ENCODE peak calls at places on chromosome 19, in eight cellular contexts. V, Z, E, I, N, K, G and H are unnamed samples.

GRCh38 chr19:2015611-2015950 is at the start of gene BTBD2:
- DNase-seq in V (peak; percentile 87), Z (peak; percentile 24), E (peak; percentile 25), I (no peak), N (peak; percentile 80), K (peak; percentile 94), G (peak; percentile 34), H (no peak)

GRCh38 chr19:56595548-56595899 is 422 bp downstream of the ZNF71 start:
- DNase-seq in V (no peak), Z (no peak), E (no peak), I (no peak), N (no peak), K (no peak), G (no peak), H (no peak)

GRCh38 chr19:345320-345879 is 804 bp upstream of the MIER2 start:
- DNase-seq in V (peak; percentile 20), Z (no peak), E (no peak), I (no peak), N (no peak), K (no peak), G (no peak), H (no peak)

GRCh38 chr19:53103141-53103902 is at the start of gene ZNF160:
- DNase-seq in V (peak; percentile 96), Z (peak; percentile 95), E (peak; percentile 96), I (peak; percentile 80), N (peak; percentile 100), K (peak; percentile 95), G (peak; percentile 99), H (peak; percentile 99)

GRCh38 chr19:1478934-1479707 is at the start of gene C19orf25:
- DNase-seq in V (peak; percentile 94), Z (peak; percentile 86), E (peak; percentile 87), I (peak; percentile 85), N (peak; percentile 97), K (peak; percentile 92), G (peak; percentile 91), H (peak; percentile 97)

GRCh38 chr19:46015080-46015960 is 7.5 kb downstream of the PGLYRP1 start:
- DNase-seq in V (peak; percentile 7), Z (peak; percentile 51), E (peak; percentile 55), I (no peak), N (peak; percentile 65), K (peak; percentile 17), G (peak; percentile 39), H (peak; percentile 64)

GRCh38 chr19:40553885-40554857 is 22.5 kb upstream of the SHKBP1 start:
- DNase-seq in V (no peak), Z (no peak), E (no peak), I (no peak), N (no peak), K (no peak), G (no peak), H (no peak)

GRCh38 chr19:7738023-7738422 is 6.1 kb upstream of the CLEC4G start:
- DNase-seq in V (no peak), Z (no peak), E (no peak), I (no peak), N (no peak), K (no peak), G (peak; percentile 40), H (no peak)

GRCh38 chr19:36040495-36040894 is 7.8 kb upstream of the CLIP3 start:
- DNase-seq in V (no peak), Z (no peak), E (no peak), I (no peak), N (no peak), K (no peak), G (no peak), H (no peak)

GRCh38 chr19:5958074-5958850 is 19.7 kb downstream of the RANBP3 start:
- DNase-seq in V (no peak), Z (no peak), E (no peak), I (no peak), N (no peak), K (no peak), G (no peak), H (no peak)

GRCh38 chr19:14505488-14506239 is 9.7 kb upstream of the GIPC1 start:
- DNase-seq in V (peak; percentile 81), Z (peak; percentile 63), E (peak; percentile 59), I (peak; percentile 64), N (peak; percentile 64), K (peak; percentile 58), G (peak; percentile 52), H (peak; percentile 45)

GRCh38 chr19:34319785-34320184 is 45.2 kb upstream of the GPI start:
- DNase-seq in V (no peak), Z (no peak), E (no peak), I (no peak), N (no peak), K (peak; percentile 48), G (no peak), H (peak; percentile 45)

GRCh38 chr19:34963531-34964406 is at the start of gene ZNF792:
- DNase-seq in V (peak; percentile 53), Z (peak; percentile 30), E (peak; percentile 25), I (peak; percentile 56), N (peak; percentile 92), K (peak; percentile 30), G (peak; percentile 33), H (peak; percentile 70)

GRCh38 chr19:32219392-32219791 is 126.0 kb upstream of the ZNF507 start:
- DNase-seq in V (no peak), Z (no peak), E (no peak), I (no peak), N (no peak), K (no peak), G (no peak), H (no peak)

GRCh38 chr19:1261863-1262686 is 7.1 kb upstream of the CIRBP start:
- DNase-seq in V (no peak), Z (peak; percentile 37), E (no peak), I (peak; percentile 48), N (no peak), K (no peak), G (no peak), H (peak; percentile 67)

GRCh38 chr19:7792286-7792685 is 29.2 kb downstream of the CLEC4M start:
- DNase-seq in V (peak; percentile 80), Z (no peak), E (no peak), I (no peak), N (no peak), K (no peak), G (no peak), H (no peak)

GRCh38 chr19:35408284-35409171 is 37.7 kb downstream of the GPR42 start:
- DNase-seq in V (no peak), Z (no peak), E (no peak), I (no peak), N (no peak), K (no peak), G (no peak), H (no peak)

GRCh38 chr19:45186509-45187334 is 8.1 kb downstream of the BLOC1S3 start:
- DNase-seq in V (no peak), Z (no peak), E (no peak), I (peak; percentile 75), N (no peak), K (no peak), G (no peak), H (no peak)

GRCh38 chr19:55369651-55370304 is 485 bp downstream of the IL11 start:
- DNase-seq in V (peak; percentile 70), Z (no peak), E (no peak), I (no peak), N (peak; percentile 94), K (peak; percentile 58), G (no peak), H (no peak)

GRCh38 chr19:45211751-45212381 is 33.3 kb downstream of the BLOC1S3 start:
- DNase-seq in V (no peak), Z (no peak), E (no peak), I (no peak), N (no peak), K (no peak), G (no peak), H (no peak)

GRCh38 chr19:18479964-18480723 is 41.7 kb downstream of the ELL start:
- DNase-seq in V (peak; percentile 91), Z (no peak), E (no peak), I (no peak), N (peak; percentile 85), K (peak; percentile 62), G (no peak), H (peak; percentile 80)

GRCh38 chr19:40494191-40494838 is 27.5 kb downstream of the SPTBN4 start:
- DNase-seq in V (no peak), Z (no peak), E (no peak), I (no peak), N (no peak), K (no peak), G (no peak), H (no peak)

GRCh38 chr19:17652627-17653026 is 35.5 kb downstream of the UNC13A start:
- DNase-seq in V (no peak), Z (no peak), E (no peak), I (no peak), N (no peak), K (no peak), G (no peak), H (no peak)

GRCh38 chr19:52369463-52370340 is at the start of gene ZNF880:
- DNase-seq in V (peak; percentile 94), Z (peak; percentile 85), E (peak; percentile 89), I (no peak), N (peak; percentile 99), K (peak; percentile 93), G (peak; percentile 90), H (peak; percentile 92)

GRCh38 chr19:40232949-40233810 is 6.7 kb upstream of the CCNP start:
- DNase-seq in V (no peak), Z (no peak), E (no peak), I (no peak), N (no peak), K (no peak), G (no peak), H (no peak)

GRCh38 chr19:50478901-50479715 is 2.5 kb upstream of the GARIN5A start:
- DNase-seq in V (peak; percentile 42), Z (no peak), E (no peak), I (peak; percentile 81), N (peak; percentile 60), K (peak; percentile 29), G (no peak), H (peak; percentile 41)

GRCh38 chr19:13153627-13154240 is 3.5 kb downstream of the IER2 start:
- DNase-seq in V (peak; percentile 34), Z (no peak), E (no peak), I (no peak), N (peak; percentile 15), K (peak; percentile 51), G (no peak), H (peak; percentile 44)

GRCh38 chr19:44050740-44051653 is 839 bp upstream of the ZNF223 start:
- DNase-seq in V (no peak), Z (no peak), E (peak; percentile 5), I (no peak), N (no peak), K (no peak), G (peak; percentile 0), H (peak; percentile 64)

GRCh38 chr19:29491995-29492577 is 33.7 kb upstream of the VSTM2B start:
- DNase-seq in V (no peak), Z (no peak), E (no peak), I (no peak), N (no peak), K (no peak), G (no peak), H (no peak)

GRCh38 chr19:3094638-3095374 is 644 bp downstream of the GNA11 start:
- DNase-seq in V (peak; percentile 27), Z (peak; percentile 26), E (no peak), I (no peak), N (no peak), K (peak; percentile 19), G (no peak), H (no peak)

GRCh38 chr19:17260842-17261325 is 3.7 kb downstream of the USHBP1 start:
- DNase-seq in V (peak; percentile 82), Z (peak; percentile 84), E (peak; percentile 81), I (peak; percentile 82), N (peak; percentile 87), K (peak; percentile 70), G (peak; percentile 86), H (peak; percentile 94)